ENCODE peak calls at places on chromosome 11, in eight cellular contexts. H, O, S, B, V, E, Z and W are unnamed samples. For H3K4me1, the result is how much of the 10 kb centered on the place peaks cover.

GRCh38 chr11:21567628-21568290 is 625.1 kb upstream of the ANO5 start:
- DNase-seq in H (no peak), O (no peak), S (no peak), B (no peak), V (no peak), E (no peak), Z (no peak), W (no peak)

GRCh38 chr11:12880327-12880726 is 128.8 kb upstream of the RASSF10 start:
- DNase-seq in H (no peak), O (no peak), S (no peak), B (no peak), V (no peak), E (no peak), Z (no peak), W (no peak)

GRCh38 chr11:102577182-102577581 is 46.6 kb upstream of the MMP7 start:
- DNase-seq in H (no peak), O (no peak), S (no peak), B (no peak), V (no peak), E (peak), Z (no peak), W (no peak)

GRCh38 chr11:126335463-126335760 is 20.1 kb upstream of the ST3GAL4 start:
- DNase-seq in H (no peak), O (no peak), S (peak), B (no peak), V (no peak), E (no peak), Z (no peak), W (peak)

GRCh38 chr11:118213774-118214173 is 11.0 kb downstream of the JAML start:
- DNase-seq in H (no peak), O (no peak), S (no peak), B (no peak), V (no peak), E (no peak), Z (no peak), W (no peak)

GRCh38 chr11:100821198-100821597 is 134.1 kb downstream of the ARHGAP42 start:
- DNase-seq in H (no peak), O (no peak), S (no peak), B (no peak), V (no peak), E (no peak), Z (no peak), W (no peak)

GRCh38 chr11:936199-936598 is 10.5 kb downstream of the AP2A2 start:
- DNase-seq in H (no peak), O (no peak), S (no peak), B (no peak), V (no peak), E (no peak), Z (no peak), W (no peak)

GRCh38 chr11:47051217-47051616 is 114.7 kb downstream of the CSTPP1 start:
- DNase-seq in H (no peak), O (no peak), S (no peak), B (no peak), V (no peak), E (peak), Z (no peak), W (no peak)

GRCh38 chr11:4851033-4851432 is 2.0 kb upstream of the OR51S1 start:
- DNase-seq in H (no peak), O (peak), S (no peak), B (no peak), V (no peak), E (no peak), Z (no peak), W (no peak)

GRCh38 chr11:61536676-61537270 is 28.2 kb downstream of the LRRC10B start:
- DNase-seq in H (peak), O (no peak), S (no peak), B (no peak), V (no peak), E (no peak), Z (no peak), W (no peak)

DNA sequence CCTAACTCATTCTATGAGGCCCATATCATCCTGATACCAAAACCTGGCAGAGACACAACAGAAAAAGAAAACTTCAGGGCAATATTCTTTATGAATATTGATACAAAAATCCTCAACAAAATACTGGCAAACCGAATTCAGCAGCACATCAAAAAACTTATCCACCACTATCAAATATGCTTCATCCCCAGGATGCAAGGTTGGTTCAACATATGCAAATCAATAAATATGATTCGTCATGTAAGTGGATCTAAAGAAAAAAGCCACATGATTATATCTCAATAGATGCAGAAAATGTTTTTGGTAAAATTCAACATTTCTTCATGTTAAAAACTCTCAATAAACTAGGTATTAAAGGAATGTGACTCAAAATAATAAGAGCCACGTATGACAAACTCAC is 40.9 kb downstream of the JRKL start:
- DNase-seq in H (no peak), O (no peak), S (no peak), B (no peak), V (no peak), E (no peak), Z (no peak), W (no peak)
- H3K4me3 ChIP-seq in H (no peak), O (no peak), S (no peak), B (no peak), V (no peak), E (no peak), Z (no peak), W (no peak)

GRCh38 chr11:2197771-2198520 is 26.3 kb upstream of the TH start:
- DNase-seq in H (no peak), O (no peak), S (no peak), B (no peak), V (no peak), E (no peak), Z (no peak), W (no peak)

GRCh38 chr11:2199466-2200341 is 28.1 kb upstream of the TH start:
- DNase-seq in H (no peak), O (no peak), S (no peak), B (no peak), V (no peak), E (no peak), Z (no peak), W (no peak)

GRCh38 chr11:2200536-2200935 is 28.9 kb upstream of the TH start:
- DNase-seq in H (no peak), O (no peak), S (no peak), B (no peak), V (no peak), E (no peak), Z (no peak), W (no peak)

GRCh38 chr11:2196970-2197770 is 25.6 kb upstream of the TH start:
- DNase-seq in H (peak), O (peak), S (peak), B (peak), V (peak), E (peak), Z (peak), W (peak)

DNA sequence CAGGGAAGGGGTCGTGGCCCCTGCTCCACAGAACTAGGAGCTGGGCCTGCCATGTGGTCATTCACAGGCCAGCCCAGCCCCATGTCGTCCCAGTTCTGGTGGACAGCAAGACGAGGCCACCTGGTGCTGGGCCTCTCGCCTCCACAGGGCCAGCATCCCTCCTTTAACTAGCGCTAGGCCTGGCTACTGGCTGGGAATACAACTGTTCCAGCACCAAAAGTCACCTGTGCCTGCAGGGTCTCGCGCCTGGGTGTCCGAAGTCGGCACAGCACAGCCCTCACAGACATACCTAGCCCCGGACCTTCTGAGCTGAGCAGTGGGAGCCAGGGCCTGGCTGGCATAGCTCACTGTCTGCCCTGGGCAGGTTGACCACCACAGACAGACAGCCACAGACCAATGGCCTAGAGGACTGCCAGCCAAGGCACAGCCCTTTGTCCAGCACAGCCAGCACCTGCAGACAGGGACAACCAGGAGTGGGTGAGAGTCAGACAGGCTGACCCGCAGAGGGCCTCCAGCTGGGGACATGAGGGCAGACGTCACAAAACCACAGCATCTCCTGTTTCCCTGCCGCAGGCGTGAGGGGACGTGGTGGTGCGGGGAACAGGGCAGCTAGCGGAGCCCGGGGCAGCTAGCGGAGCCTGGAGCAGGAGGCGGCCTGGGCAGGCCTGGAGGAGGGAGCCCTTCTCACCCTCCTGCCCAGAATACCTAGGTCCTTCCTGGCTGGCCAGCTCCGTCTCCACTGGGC is 27.2 kb upstream of the TH start:
- DNase-seq in H (no peak), O (no peak), S (no peak), B (no peak), V (no peak), E (no peak), Z (no peak), W (peak)
- H3K4me1 ChIP-seq in H (under half), O (under half), S (under half), B (under half), V (under half), E (under half), Z (under half), W (under half)

GRCh38 chr11:30567644-30568043 is 18.5 kb downstream of the MPPED2 start:
- DNase-seq in H (no peak), O (no peak), S (no peak), B (no peak), V (no peak), E (no peak), Z (no peak), W (no peak)
- H3K4me3 ChIP-seq in H (no peak), O (no peak), S (no peak), B (no peak), V (no peak), E (no peak), Z (no peak), W (no peak)

GRCh38 chr11:106128740-106129139 is 51.3 kb downstream of the AASDHPPT start:
- DNase-seq in H (no peak), O (no peak), S (no peak), B (no peak), V (no peak), E (no peak), Z (no peak), W (no peak)
- H3K4me1 ChIP-seq in H (under half), O (under half), S (under half), B (under half), V (under half), E (under half), Z (under half), W (under half)